ENCODE peak calls at places on chromosomes 3 and 15, in seven cellular contexts. K is RWPE1; D is astrocyte of the spinal cord; E is heart right ventricle; I is activated CD8-positive, alpha-beta memory T cell treated with anti-CD3 and anti-CD28 coated beads, Interleukin-2, amount 50 U/mL, for 48 hours; C is mucosa of gallbladder; P is GM12865. N is an unnamed sample.

GRCh38 chr3:112987710-112988334 is 3.0 kb upstream of the GTPBP8 start:
- DNase-seq in K (no peak), D (no peak), E (no peak), I (no peak), C (no peak), P (no peak), N (peak; percentile 36)

GRCh38 chr15:80888846-80889245 is 100.8 kb downstream of the MESD start:
- DNase-seq in K (no peak), D (no peak), E (no peak), I (no peak), C (no peak), P (no peak), N (no peak)

GRCh38 chr3:7630925-7631324 is 770.0 kb downstream of the GRM7 start:
- DNase-seq in K (no peak), D (peak; percentile 79), E (peak; percentile 25), I (no peak), C (peak; percentile 42), P (no peak), N (peak; percentile 54)

GRCh38 chr15:59953392-59953883 is 50.7 kb upstream of the FOXB1 start:
- DNase-seq in K (no peak), D (no peak), E (no peak), I (no peak), C (no peak), P (no peak), N (no peak)

GRCh38 chr3:66106788-66107187 is 68.1 kb upstream of the MAGI1 start:
- DNase-seq in K (no peak), D (no peak), E (no peak), I (no peak), C (no peak), P (peak; percentile 55), N (no peak)

GRCh38 chr3:138332472-138333073 is 2.9 kb upstream of the NME9 start:
- DNase-seq in K (peak; percentile 49), D (peak; percentile 50), E (no peak), I (no peak), C (no peak), P (peak; percentile 32), N (no peak)

GRCh38 chr3:99317196-99317595 is 321.2 kb upstream of the COL8A1 start:
- DNase-seq in K (no peak), D (no peak), E (no peak), I (no peak), C (no peak), P (no peak), N (no peak)

GRCh38 chr3:12890610-12891390 is 49.4 kb upstream of the RPL32 start:
- DNase-seq in K (no peak), D (no peak), E (no peak), I (no peak), C (no peak), P (no peak), N (peak; percentile 4)

GRCh38 chr15:39898317-39898716 is 21.7 kb downstream of the GPR176 start:
- DNase-seq in K (no peak), D (no peak), E (no peak), I (no peak), C (no peak), P (no peak), N (no peak)

N was measured in right cardiac atrium.